ENCODE peak calls at places on chromosomes 16 and 17, in nine cellular contexts. H, T, I, G, N, A, X, S and U are unnamed samples.

GRCh38 chr17:70037498-70037897 is 37.5 kb upstream of the KCNJ16 start:
- DNase-seq in H (no peak), T (no peak), I (no peak), G (no peak), N (no peak), A (no peak), X (no peak), S (no peak), U (no peak)

GRCh38 chr17:39165178-39165843 is 650 bp downstream of the ARL5C start:
- DNase-seq in H (no peak), T (no peak), I (no peak), G (no peak), N (peak), A (peak), X (peak), S (no peak), U (no peak)

GRCh38 chr17:57732062-57732461 is 13.0 kb downstream of the CCDC182 start:
- DNase-seq in H (no peak), T (no peak), I (no peak), G (no peak), N (no peak), A (no peak), X (no peak), S (no peak), U (no peak)

GRCh38 chr16:88548131-88548874 is 21.9 kb upstream of the ZC3H18 start:
- DNase-seq in H (no peak), T (no peak), I (peak), G (no peak), N (no peak), A (no peak), X (no peak), S (no peak), U (no peak)

GRCh38 chr17:78717431-78717980 is 64.6 kb downstream of the CYTH1 start:
- DNase-seq in H (peak), T (peak), I (peak), G (no peak), N (peak), A (no peak), X (peak), S (peak), U (peak)

GRCh38 chr16:85767569-85767968 is 16.7 kb upstream of the C16orf74 start:
- DNase-seq in H (peak), T (no peak), I (no peak), G (peak), N (no peak), A (no peak), X (peak), S (no peak), U (peak)

GRCh38 chr16:54178491-54178976 is 108.1 kb downstream of the IRX3 start:
- DNase-seq in H (peak), T (no peak), I (peak), G (no peak), N (no peak), A (peak), X (no peak), S (no peak), U (no peak)

GRCh38 chr16:86007524-86007923 is 108.6 kb downstream of the IRF8 start:
- DNase-seq in H (no peak), T (no peak), I (no peak), G (no peak), N (no peak), A (no peak), X (no peak), S (no peak), U (no peak)

GRCh38 chr17:63497708-63498483 is 21.0 kb downstream of the ACE start:
- DNase-seq in H (no peak), T (peak), I (peak), G (peak), N (peak), A (peak), X (no peak), S (peak), U (peak)

GRCh38 chr17:2054740-2055493 is at the start of gene HIC1:
- DNase-seq in H (peak), T (peak), I (peak), G (no peak), N (peak), A (peak), X (peak), S (peak), U (peak)

GRCh38 chr16:67399218-67399733 is 6.0 kb upstream of the TPPP3 start:
- DNase-seq in H (peak), T (no peak), I (peak), G (no peak), N (peak), A (peak), X (peak), S (peak), U (peak)

GRCh38 chr16:81451753-81452680 is 7.4 kb downstream of the CMIP start:
- DNase-seq in H (peak), T (no peak), I (no peak), G (no peak), N (peak), A (no peak), X (no peak), S (no peak), U (no peak)

GRCh38 chr17:39738568-39738901 is 797 bp downstream of the GRB7 start:
- DNase-seq in H (peak), T (peak), I (no peak), G (no peak), N (peak), A (peak), X (no peak), S (no peak), U (peak)

GRCh38 chr16:52497067-52497816 is 49.7 kb downstream of the TOX3 start:
- DNase-seq in H (peak), T (no peak), I (peak), G (no peak), N (no peak), A (no peak), X (no peak), S (no peak), U (peak)

GRCh38 chr17:48014603-48015037 is 23.0 kb downstream of the COPZ2 start:
- DNase-seq in H (no peak), T (no peak), I (peak), G (no peak), N (no peak), A (no peak), X (no peak), S (no peak), U (no peak)

GRCh38 chr17:66952031-66952524 is 12.4 kb upstream of the CACNG4 start:
- DNase-seq in H (peak), T (no peak), I (no peak), G (peak), N (peak), A (peak), X (peak), S (no peak), U (peak)
- H3K4me2 ChIP-seq in H (peak), T (no peak), I (peak), G (peak), N (peak), A (no peak), X (peak), S (no peak), U (peak)

GRCh38 chr17:75876190-75876937 is 2.0 kb downstream of the TRIM47 start:
- DNase-seq in H (peak), T (peak), I (peak), G (peak), N (peak), A (peak), X (peak), S (peak), U (peak)
- TF ChIP-seq EZH2phosphoT487 in H (no peak), T (no peak), I (no peak), G (no peak), N (no peak), A (no peak), X (no peak), S (no peak), U (no peak)

GRCh38 chr17:44599298-44600175 is 42.3 kb downstream of the FZD2 start:
- DNase-seq in H (peak), T (no peak), I (no peak), G (no peak), N (peak), A (peak), X (peak), S (no peak), U (peak)

GRCh38 chr17:44598932-44599297 is 41.6 kb downstream of the FZD2 start:
- DNase-seq in H (no peak), T (no peak), I (no peak), G (no peak), N (no peak), A (no peak), X (no peak), S (no peak), U (no peak)

GRCh38 chr17:44595216-44595775 is 38.0 kb downstream of the FZD2 start:
- DNase-seq in H (no peak), T (no peak), I (no peak), G (no peak), N (no peak), A (no peak), X (no peak), S (no peak), U (no peak)

GRCh38 chr17:44601574-44602372 is 44.5 kb downstream of the FZD2 start:
- DNase-seq in H (no peak), T (no peak), I (no peak), G (no peak), N (no peak), A (no peak), X (peak), S (no peak), U (no peak)

DNA sequence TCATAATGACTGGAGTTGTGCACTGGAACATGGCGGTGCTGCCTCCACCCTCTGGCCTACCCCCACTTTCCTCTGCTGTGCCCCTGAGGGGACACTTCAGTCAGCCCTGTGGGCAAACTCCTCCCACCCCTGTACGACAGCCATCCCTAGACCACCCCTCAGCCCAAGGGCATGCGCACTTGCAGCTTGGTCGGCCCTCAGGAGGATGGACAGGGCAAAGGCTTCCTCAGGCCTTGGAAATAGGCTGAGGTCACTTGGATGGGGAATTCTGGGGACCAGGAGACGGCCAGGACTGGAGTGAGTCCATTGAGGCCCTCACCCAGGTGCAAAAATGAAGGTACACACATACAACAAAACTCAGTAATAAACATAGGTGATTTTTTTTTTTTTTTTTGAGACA is 41.0 kb downstream of the FZD2 start:
- DNase-seq in H (no peak), T (no peak), I (no peak), G (no peak), N (no peak), A (no peak), X (no peak), S (no peak), U (no peak)
- H3K4me2 ChIP-seq in H (no peak), T (no peak), I (no peak), G (no peak), N (no peak), A (no peak), X (no peak), S (no peak), U (no peak)

GRCh38 chr16:70738083-70738977 is 52.5 kb upstream of the MTSS2 start:
- DNase-seq in H (peak), T (peak), I (peak), G (no peak), N (peak), A (peak), X (peak), S (peak), U (peak)
- TF ChIP-seq EZH2phosphoT487 in H (no peak), T (no peak), I (no peak), G (no peak), N (no peak), A (no peak), X (no peak), S (no peak), U (no peak)